ENCODE peak calls at places on chromosome 13, in seven cellular contexts. L is fibroblast of the aortic adventitia; B is IMR-90; G is GDM1; V is SW480; N is activated CD4-positive, CD25-positive, alpha-beta regulatory T cell treated with anti-CD3 and anti-CD28 coated beads, Interleukin-2, amount 50 U/mL, for 16 hours; H is HS-27A. P is an unnamed sample.

GRCh38 chr13:101289764-101290163 is 126.5 kb downstream of the NALCN start:
- DNase-seq in N (no peak), G (no peak), H (no peak), V (peak), L (peak), B (peak), P (peak)

GRCh38 chr13:51607165-51607564 is 22.9 kb downstream of the WDFY2 start:
- DNase-seq in B (no peak), V (no peak), H (no peak), G (no peak), L (no peak), N (no peak), P (no peak)

GRCh38 chr13:41007359-41008118 is 11.6 kb downstream of the ELF1 start:
- DNase-seq in H (no peak), N (no peak), G (peak), V (no peak), B (peak), L (no peak), P (no peak)

GRCh38 chr13:51643882-51644281 is 59.6 kb downstream of the WDFY2 start:
- DNase-seq in B (peak), L (peak), H (peak), G (no peak), N (no peak), V (peak), P (no peak)

GRCh38 chr13:110448230-110448629 is 113.3 kb downstream of the RAB20 start:
- DNase-seq in G (no peak), N (no peak), V (peak), H (no peak), B (peak), L (peak), P (peak)

GRCh38 chr13:73440296-73440895 is 381.6 kb downstream of the KLF5 start:
- DNase-seq in L (peak), V (no peak), H (no peak), B (no peak), G (no peak), N (no peak), P (no peak)

GRCh38 chr13:97279913-97280312 is 57.8 kb downstream of the MBNL2 start:
- DNase-seq in V (no peak), H (no peak), G (no peak), N (no peak), L (peak), B (peak), P (no peak)

GRCh38 chr13:110561335-110562033 is at the start of gene RAB20:
- DNase-seq in B (peak), G (peak), L (peak), V (peak), N (no peak), H (no peak), P (peak)

GRCh38 chr13:98285852-98286594 is 109.0 kb upstream of the RNF113B start:
- DNase-seq in G (no peak), N (no peak), B (no peak), L (no peak), H (no peak), V (no peak), P (no peak)

GRCh38 chr13:78022164-78022877 is 103.7 kb upstream of the EDNRB start:
- DNase-seq in N (no peak), G (peak), H (no peak), V (no peak), B (peak), L (peak), P (peak)

GRCh38 chr13:31246918-31247317 is 47.1 kb downstream of the B3GLCT start:
- DNase-seq in N (no peak), V (no peak), H (no peak), B (no peak), G (no peak), L (no peak), P (no peak)

GRCh38 chr13:39263033-39263432 is 224.8 kb downstream of the NHLRC3 start:
- DNase-seq in H (no peak), G (peak), B (peak), N (peak), L (peak), V (peak), P (peak)